ENCODE peak calls at places on chromosomes 4 and X, in seven cellular contexts. R, X, P, K, G, M and F are unnamed samples. For H3K36me3, the result is how much of the 10 kb centered on the place peaks cover.

GRCh38 chr4:77073981-77074865 is 1.6 kb downstream of the CCNI start:
- DNase-seq in P (no peak), G (no peak), R (no peak), M (no peak), K (no peak), X (no peak), F (no peak)

GRCh38 chrX:68929332-68930150 is 100.7 kb downstream of the EFNB1 start:
- DNase-seq in X (no peak), M (peak), P (no peak), G (no peak), K (no peak), R (peak), F (no peak)

GRCh38 chr4:100581337-100581736 is 63.5 kb upstream of the EMCN start:
- DNase-seq in P (no peak), K (no peak), R (peak), M (peak), G (no peak), X (no peak), F (no peak)

GRCh38 chrX:36609653-36610585 is 398.2 kb upstream of the FAM47C start:
- DNase-seq in P (no peak), G (no peak), K (no peak), M (no peak), R (no peak), X (no peak), F (no peak)

GRCh38 chrX:10514891-10515290 is 105.5 kb downstream of the MID1 start:
- DNase-seq in K (no peak), M (no peak), X (no peak), G (no peak), P (no peak), R (no peak), F (no peak)

GRCh38 chr4:21304061-21304541 is 603.8 kb downstream of the PACRGL start:
- DNase-seq in P (no peak), M (peak), R (no peak), G (no peak), X (no peak), K (no peak), F (no peak)

GRCh38 chrX:148133099-148133725 is 152.1 kb downstream of the FMR1NB start:
- DNase-seq in X (peak), R (no peak), M (peak), P (peak), K (no peak), G (no peak), F (no peak)

GRCh38 chrX:129599996-129600395 is 54.8 kb downstream of the APLN start:
- DNase-seq in R (no peak), P (no peak), X (no peak), M (no peak), K (no peak), G (no peak), F (no peak)

GRCh38 chr4:102533916-102534315 is 32.8 kb downstream of the NFKB1 start:
- DNase-seq in K (no peak), P (no peak), G (no peak), R (no peak), X (no peak), M (no peak), F (no peak)

GRCh38 chr4:5759236-5760075 is 48.5 kb downstream of the EVC start:
- DNase-seq in P (no peak), G (no peak), K (no peak), M (peak), X (no peak), R (no peak), F (no peak)

GRCh38 chrX:23883737-23884354 is 23.9 kb downstream of the APOO start:
- DNase-seq in P (no peak), M (peak), R (peak), G (no peak), X (no peak), K (no peak), F (no peak)

GRCh38 chr4:6779667-6780565 is 2.6 kb upstream of the KIAA0232 start:
- DNase-seq in K (no peak), X (no peak), P (no peak), G (no peak), M (peak), R (no peak), F (no peak)

GRCh38 chr4:108849611-108850406 is 87.0 kb upstream of the ETNPPL start:
- DNase-seq in X (no peak), G (no peak), M (no peak), P (no peak), K (no peak), R (no peak), F (no peak)

GRCh38 chrX:20320461-20321159 is 53.9 kb upstream of the RPS6KA3 start:
- DNase-seq in K (no peak), X (peak), M (no peak), P (peak), R (no peak), G (peak), F (no peak)

GRCh38 chr4:149031399-149031798 is 589.2 kb upstream of the NR3C2 start:
- DNase-seq in P (no peak), R (peak), G (no peak), X (no peak), K (no peak), M (peak), F (no peak)

GRCh38 chrX:112800901-112801775 is 39.5 kb downstream of the AMOT start:
- DNase-seq in G (no peak), R (no peak), K (no peak), X (no peak), M (peak), P (no peak), F (no peak)

GRCh38 chr4:71602271-71602890 is 181.5 kb downstream of the GC start:
- DNase-seq in K (no peak), G (no peak), R (no peak), P (no peak), M (no peak), X (no peak), F (no peak)

GRCh38 chr4:139606600-139607301 is 50.7 kb upstream of the SETD7 start:
- DNase-seq in R (no peak), P (no peak), X (no peak), G (no peak), K (no peak), M (peak), F (no peak)

GRCh38 chr4:101784957-101785356 is 5.6 kb upstream of the BANK1 start:
- DNase-seq in M (no peak), K (no peak), X (no peak), R (no peak), G (no peak), P (no peak), F (no peak)

GRCh38 chr4:182923376-182923775 is 6.2 kb upstream of the DCTD start:
- DNase-seq in X (no peak), M (no peak), P (no peak), K (no peak), R (no peak), G (no peak), F (no peak)

GRCh38 chr4:188218392-188218791 is 79.2 kb downstream of the TRIML1 start:
- DNase-seq in X (no peak), P (no peak), M (peak), K (no peak), G (no peak), R (no peak), F (no peak)

GRCh38 chr4:824461-825062 is 1.4 kb downstream of the CPLX1 start:
- DNase-seq in X (no peak), R (no peak), P (no peak), M (no peak), K (no peak), G (no peak), F (no peak)

GRCh38 chrX:19886888-19887531 is 390 bp downstream of the SH3KBP1 start:
- DNase-seq in P (peak), G (peak), R (no peak), K (peak), X (peak), M (no peak), F (no peak)

GRCh38 chr4:86108152-86108551 is 251.7 kb downstream of the MAPK10 start:
- DNase-seq in R (no peak), M (peak), G (no peak), X (no peak), K (no peak), P (no peak), F (no peak)

DNA sequence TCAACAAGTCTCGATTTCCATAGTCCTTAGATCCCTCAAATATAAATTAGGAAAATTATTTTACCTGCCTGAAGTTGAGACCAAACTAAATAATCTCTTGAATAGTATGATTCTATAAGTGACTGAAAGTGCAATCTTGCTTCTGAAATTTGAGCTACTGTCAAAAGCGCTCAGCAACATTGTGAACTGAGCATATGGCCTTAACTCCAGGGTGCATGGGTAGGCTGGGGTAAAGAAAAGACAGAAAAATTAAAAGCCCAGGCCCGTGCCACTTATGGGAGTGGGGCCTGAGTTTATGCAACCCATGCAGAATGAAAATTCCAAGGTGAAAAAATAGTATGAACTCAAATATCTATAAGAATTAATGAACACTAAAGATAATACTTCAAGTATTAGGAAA is 9.8 kb downstream of the PGRMC2 start:
- DNase-seq in R (no peak), X (no peak), P (no peak), K (no peak), M (no peak), G (no peak), F (no peak)
- H3K36me3 ChIP-seq in R (under half), X (under half), P (under half), K (under half), M (under half), G (under half), F (under half)

DNA sequence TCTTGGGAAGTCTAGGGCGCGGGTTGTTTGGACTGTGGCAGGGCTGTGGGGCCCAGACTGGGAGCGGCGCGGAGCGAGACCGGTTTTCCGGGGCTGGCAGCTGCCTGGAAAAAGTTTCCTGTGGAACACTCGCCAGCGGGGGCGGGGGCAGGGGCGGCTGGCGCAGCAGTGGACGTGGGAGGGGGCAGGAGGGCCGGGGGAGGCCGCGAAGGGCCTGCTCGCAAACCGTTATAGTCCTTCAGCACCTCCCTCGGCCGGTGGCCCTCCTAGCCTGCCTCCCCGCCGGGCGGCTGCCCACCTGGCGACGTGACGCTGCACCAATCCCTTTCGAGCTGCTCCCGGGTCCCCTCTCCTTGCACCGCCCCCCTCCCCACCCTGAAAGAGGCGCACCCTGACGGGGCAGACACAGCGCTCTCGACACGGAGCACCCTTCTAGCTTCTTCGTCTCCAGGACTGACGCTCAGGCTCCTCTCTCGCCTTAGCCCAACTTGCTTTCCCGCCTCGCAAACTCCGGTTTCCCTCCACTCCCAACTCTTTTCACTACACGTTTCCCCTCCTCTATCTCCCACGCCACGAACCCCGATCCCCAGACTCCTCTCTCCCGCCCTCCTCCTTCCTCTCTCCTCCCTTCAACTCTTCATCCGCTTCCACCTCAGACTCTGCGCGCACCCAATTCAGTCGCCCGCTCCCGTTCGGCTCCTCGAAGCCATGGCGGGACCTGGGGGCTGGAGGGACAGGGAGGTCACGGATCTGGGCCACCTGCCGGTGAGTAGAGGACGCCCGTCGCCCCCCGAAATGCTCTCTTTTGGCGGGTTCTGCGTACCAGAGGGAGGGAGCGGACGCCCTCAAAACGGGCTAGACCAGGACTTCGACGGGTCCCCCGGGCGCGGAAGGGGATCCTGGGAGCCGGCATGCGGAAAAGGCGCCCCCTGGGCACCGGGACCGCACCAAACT is at the start of gene NRK:
- DNase-seq in G (no peak), R (no peak), M (peak), P (no peak), K (peak), X (no peak), F (no peak)
- H3K27ac ChIP-seq in G (no peak), R (no peak), M (peak), P (no peak), K (no peak), X (no peak), F (no peak)

DNA sequence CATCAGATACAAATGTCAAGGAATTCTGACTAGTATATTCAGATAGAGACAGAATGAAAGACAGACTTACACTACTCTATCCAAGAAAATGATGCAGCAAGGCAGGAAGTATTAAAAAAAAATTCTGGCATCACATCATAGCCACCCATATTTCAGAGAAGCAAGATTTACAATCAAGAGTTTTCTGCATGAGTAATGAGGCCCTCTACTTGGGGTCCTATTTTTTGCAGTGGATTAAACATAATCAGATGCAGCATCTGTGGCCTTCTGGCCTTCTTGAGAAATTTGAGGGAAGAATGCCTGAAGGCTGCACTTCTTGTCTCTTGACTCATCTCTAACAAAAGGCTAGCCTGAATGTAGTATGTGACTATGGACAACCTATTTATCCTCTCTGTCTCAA is 48.2 kb upstream of the SLIT2 start:
- DNase-seq in R (no peak), M (no peak), G (no peak), P (no peak), X (no peak), K (no peak), F (no peak)
- H3K36me3 ChIP-seq in R (under half), M (under half), G (under half), P (under half), X (under half), K (under half), F (under half)

DNA sequence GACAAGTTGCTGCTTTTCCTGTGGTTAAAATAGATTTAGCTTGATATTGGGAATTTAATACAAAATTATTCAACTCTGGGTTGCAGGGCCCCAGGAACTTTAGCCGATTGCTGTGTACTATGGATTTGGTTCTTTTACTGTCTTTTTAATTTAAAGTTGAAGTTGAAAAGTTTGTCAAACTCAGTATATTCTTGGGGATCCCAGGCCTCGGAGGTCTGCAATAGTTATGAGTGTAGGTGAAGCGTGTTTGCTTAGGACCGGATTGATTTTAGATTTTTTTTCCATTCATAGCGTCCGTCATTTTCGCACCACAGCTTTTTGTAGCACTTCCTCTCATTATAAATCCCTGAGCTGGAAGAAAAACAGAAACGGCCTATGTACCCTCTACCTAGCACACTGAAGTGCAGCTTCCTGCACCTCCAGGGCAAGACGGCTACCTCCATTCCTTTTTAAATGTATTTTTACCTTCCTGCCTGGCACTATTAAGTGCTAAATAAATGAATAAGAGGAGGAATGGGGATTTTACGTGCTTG is 452 bp upstream of the AGA start:
- DNase-seq in P (no peak), G (peak), K (no peak), X (no peak), R (no peak), M (no peak), F (peak)
- H3K27ac ChIP-seq in P (peak), G (peak), K (peak), X (peak), R (peak), M (peak), F (peak)

GRCh38 chrX:46576458-46576857 is 2.9 kb downstream of the CHST7 start:
- DNase-seq in P (no peak), M (no peak), R (no peak), G (no peak), X (no peak), K (no peak), F (no peak)
- H3K36me3 ChIP-seq in P (under half), M (under half), R (under half), G (under half), X (under half), K (under half), F (under half)

DNA sequence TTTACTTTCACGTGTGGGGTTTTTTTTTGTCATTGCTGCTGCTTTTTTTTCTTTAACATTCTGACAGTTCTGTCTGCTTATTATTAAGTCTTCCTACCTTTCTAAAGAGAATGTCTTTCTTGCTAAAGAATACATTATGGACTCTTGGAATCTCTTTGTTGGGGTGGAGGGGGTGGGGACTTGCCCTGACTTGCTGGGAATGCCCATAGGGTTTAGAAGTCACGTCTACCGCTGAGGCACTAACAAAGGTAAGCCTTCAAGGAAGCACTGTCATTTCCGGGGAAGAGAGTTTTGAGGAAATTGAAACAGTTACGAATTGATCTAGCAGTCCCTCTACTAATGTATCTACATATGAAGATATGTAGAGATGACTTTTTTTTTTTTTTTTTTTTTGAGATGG is 19.4 kb downstream of the CD99 start:
- DNase-seq in K (no peak), R (no peak), G (no peak), X (no peak), M (peak), P (peak), F (no peak)
- H3K27ac ChIP-seq in K (peak), R (peak), G (peak), X (peak), M (no peak), P (peak), F (peak)

GRCh38 chr4:153612878-153613277 is 71.2 kb upstream of the TLR2 start:
- DNase-seq in M (no peak), G (no peak), P (no peak), R (no peak), X (no peak), K (no peak), F (no peak)

GRCh38 chr4:153610623-153611376 is 73.3 kb upstream of the TLR2 start:
- DNase-seq in P (no peak), M (peak), G (no peak), K (no peak), R (no peak), X (no peak), F (no peak)

GRCh38 chr4:153616005-153616555 is 68.0 kb upstream of the TLR2 start:
- DNase-seq in R (no peak), M (no peak), X (no peak), K (no peak), G (peak), P (no peak), F (no peak)

DNA sequence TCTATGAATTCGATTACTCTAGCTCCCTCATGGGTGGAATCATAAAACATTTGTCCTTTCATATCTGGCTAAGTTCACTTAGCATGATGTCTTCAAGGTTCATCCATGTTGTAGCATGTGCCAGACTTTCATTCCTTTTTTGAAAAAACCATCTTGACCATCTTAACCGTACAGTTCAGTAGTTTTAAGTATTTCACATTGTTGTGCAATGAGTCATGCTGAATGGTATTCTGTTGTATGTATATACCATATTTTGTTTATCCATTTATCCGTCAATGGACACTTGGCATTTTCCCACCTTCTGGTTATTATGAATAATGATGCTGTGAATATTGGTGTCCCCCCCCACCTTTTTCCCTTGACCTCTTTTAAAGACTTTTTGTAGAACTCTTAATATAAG is 72.4 kb upstream of the TLR2 start:
- DNase-seq in R (no peak), X (no peak), K (no peak), G (no peak), M (no peak), P (no peak), F (no peak)
- H3K36me3 ChIP-seq in R (under half), X (half or more), K (under half), G (under half), M (under half), P (under half), F (under half)